ENCODE peak calls at places on chromosome 10, in five cellular contexts. U is H1, P is RKO, S is A673, L is left cardiac atrium. Q is an unnamed sample.

GRCh38 chr10:7635431-7636125 is 31.2 kb downstream of the ITIH5 start:
- DNase-seq in U (no peak), P (no peak), S (no peak), L (no peak), Q (no peak)

GRCh38 chr10:33819206-33819605 is 484.7 kb upstream of the NRP1 start:
- DNase-seq in U (peak), P (no peak), S (no peak), L (no peak), Q (no peak)

GRCh38 chr10:114138581-114138980 is 35.4 kb downstream of the CCDC186 start:
- DNase-seq in U (no peak), P (no peak), S (no peak), L (no peak), Q (no peak)

GRCh38 chr10:30176776-30177533 is 117.6 kb upstream of the JCAD start:
- DNase-seq in U (no peak), P (no peak), S (no peak), L (no peak), Q (no peak)

GRCh38 chr10:69362471-69362954 is 54.2 kb downstream of the TACR2 start:
- DNase-seq in U (no peak), P (peak), S (no peak), L (peak), Q (no peak)

GRCh38 chr10:21715531-21716195 is 181.6 kb downstream of the MLLT10 start:
- DNase-seq in U (no peak), P (no peak), S (peak), L (no peak), Q (no peak)

GRCh38 chr10:99667108-99667751 is 7.9 kb downstream of the ENTPD7 start:
- DNase-seq in U (no peak), P (peak), S (no peak), L (no peak), Q (peak)

GRCh38 chr10:1034758-1035157 is 9.1 kb upstream of the IDI2 start:
- DNase-seq in U (no peak), P (no peak), S (no peak), L (no peak), Q (no peak)

GRCh38 chr10:132654708-132655661 is 117.4 kb downstream of the INPP5A start:
- DNase-seq in U (peak), P (peak), S (peak), L (peak), Q (peak)

GRCh38 chr10:73017955-73018480 is 63.4 kb upstream of the PLA2G12B start:
- DNase-seq in U (no peak), P (no peak), S (no peak), L (no peak), Q (no peak)

GRCh38 chr10:69807696-69808095 is 6.0 kb downstream of the COL13A1 start:
- DNase-seq in U (no peak), P (no peak), S (no peak), L (no peak), Q (no peak)

GRCh38 chr10:69239816-69240434 is 19.8 kb downstream of the HKDC1 start:
- DNase-seq in U (no peak), P (no peak), S (peak), L (peak), Q (no peak)

GRCh38 chr10:99612167-99612831 is 7.9 kb downstream of the SLC25A28 start:
- DNase-seq in U (no peak), P (peak), S (peak), L (no peak), Q (peak)

GRCh38 chr10:132571565-132572544 is 34.3 kb downstream of the INPP5A start:
- DNase-seq in U (peak), P (peak), S (peak), L (no peak), Q (peak)

GRCh38 chr10:4982764-4983226 is 19.6 kb downstream of the AKR1C1 start:
- DNase-seq in U (no peak), P (peak), S (no peak), L (peak), Q (no peak)

GRCh38 chr10:126070815-126071214 is 174.5 kb downstream of the FANK1 start:
- DNase-seq in U (no peak), P (no peak), S (no peak), L (no peak), Q (no peak)

GRCh38 chr10:7000063-7000462 is 410.8 kb downstream of the SFMBT2 start:
- DNase-seq in U (no peak), P (no peak), S (no peak), L (no peak), Q (no peak)

GRCh38 chr10:5252177-5253037 is 55.8 kb downstream of the AKR1C4 start:
- DNase-seq in U (peak), P (no peak), S (peak), L (no peak), Q (peak)

GRCh38 chr10:103645141-103646054 is 151.9 kb downstream of the NEURL1 start:
- DNase-seq in U (no peak), P (no peak), S (peak), L (peak), Q (peak)

GRCh38 chr10:19788075-19788686 is 28.1 kb upstream of the PLXDC2 start:
- DNase-seq in U (peak), P (peak), S (peak), L (no peak), Q (peak)

GRCh38 chr10:57716884-57717283 is 550.8 kb downstream of the IPMK start:
- DNase-seq in U (no peak), P (peak), S (peak), L (no peak), Q (no peak)

GRCh38 chr10:80412521-80412920 is 4.2 kb downstream of the PRXL2A start:
- DNase-seq in U (no peak), P (no peak), S (no peak), L (no peak), Q (no peak)